ENCODE peak calls at places on chromosome 3, in nine cellular contexts. J is T-cell; M is CD4-positive, alpha-beta memory T cell; I is H1; A is activated B cell treated with CpG ODN at 0.5 μM for 24 hours; Q is foreskin melanocyte; Z is ELF-1; K is NCI-H2081; Y is KG1. R is an unnamed sample.

GRCh38 chr3:173064631-173065030 is 76.4 kb downstream of the SPATA16 start:
- DNase-seq in K (no peak), J (no peak), A (no peak), M (no peak), Y (no peak), Q (no peak), I (no peak), Z (no peak), R (no peak)

GRCh38 chr3:73060302-73060723 is 1.1 kb upstream of the EBLN2 start:
- DNase-seq in J (no peak), Y (no peak), A (no peak), Z (no peak), I (no peak), K (no peak), Q (no peak), M (no peak), R (no peak)

GRCh38 chr3:173397161-173398110 is at the start of gene NLGN1:
- DNase-seq in J (no peak), A (no peak), Y (peak; percentile 62), I (peak; percentile 21), Q (peak; percentile 75), M (no peak), Z (peak; percentile 78), K (peak; percentile 92), R (peak; percentile 93)

GRCh38 chr3:155780291-155780690 is 25.8 kb downstream of the C3orf33 start:
- DNase-seq in J (no peak), Q (no peak), Z (no peak), A (no peak), Y (no peak), I (no peak), K (no peak), M (no peak), R (no peak)

GRCh38 chr3:17412950-17413530 is 329.4 kb downstream of the TBC1D5 start:
- DNase-seq in Z (peak; percentile 13), M (peak; percentile 44), A (no peak), I (no peak), J (no peak), Y (peak; percentile 42), K (peak; percentile 69), Q (peak; percentile 29), R (peak; percentile 72)

GRCh38 chr3:54550216-54550977 is 377.5 kb downstream of the LRTM1 start:
- DNase-seq in Q (no peak), A (no peak), Y (no peak), K (no peak), M (no peak), I (no peak), J (no peak), Z (no peak), R (no peak)

GRCh38 chr3:29587340-29587739 is 306.5 kb downstream of the RBMS3 start:
- DNase-seq in Y (no peak), A (no peak), I (no peak), Z (no peak), K (no peak), Q (no peak), M (no peak), J (no peak), R (no peak)

GRCh38 chr3:49869525-49870126 is at the start of gene CAMKV:
- DNase-seq in K (peak; percentile 58), I (no peak), J (peak; percentile 12), A (peak; percentile 22), Y (no peak), M (no peak), Z (peak; percentile 66), Q (no peak), R (peak; percentile 23)

GRCh38 chr3:128484404-128485282 is 8.4 kb downstream of the GATA2 start:
- DNase-seq in A (no peak), K (no peak), Z (peak; percentile 80), I (no peak), J (no peak), Y (no peak), Q (no peak), M (no peak), R (no peak)

GRCh38 chr3:16504692-16505091 is 8.8 kb downstream of the RFTN1 start:
- DNase-seq in A (no peak), Z (no peak), M (no peak), J (no peak), Q (no peak), K (no peak), I (no peak), Y (no peak), R (no peak)

GRCh38 chr3:99881121-99881524 is 63.5 kb downstream of the CMSS1 start:
- DNase-seq in M (no peak), J (no peak), Q (no peak), Z (no peak), A (no peak), I (no peak), Y (no peak), K (no peak), R (no peak)

GRCh38 chr3:37770938-37771918 is 90.5 kb upstream of the CTDSPL start:
- DNase-seq in Z (no peak), I (no peak), M (no peak), Y (no peak), K (no peak), J (no peak), A (no peak), Q (no peak), R (no peak)

GRCh38 chr3:113212155-113212844 is 943 bp downstream of the BOC start:
- DNase-seq in M (no peak), Y (peak; percentile 35), Z (peak; percentile 33), I (no peak), K (peak; percentile 28), A (no peak), J (no peak), Q (no peak), R (peak; percentile 27)

GRCh38 chr3:151086484-151087456 is 1.3 kb downstream of the MED12L start:
- DNase-seq in Y (peak; percentile 39), Z (peak; percentile 93), K (peak; percentile 94), A (peak; percentile 42), Q (peak; percentile 70), J (peak; percentile 56), M (peak; percentile 54), I (no peak), R (peak; percentile 94)

GRCh38 chr3:10522646-10523303 is 17.4 kb upstream of the ATP2B2 start:
- DNase-seq in K (no peak), M (no peak), Q (no peak), A (no peak), I (no peak), Y (no peak), J (no peak), Z (no peak), R (peak; percentile 2)

GRCh38 chr3:42036483-42036823 is 54.7 kb upstream of the TRAK1 start:
- DNase-seq in Y (no peak), Q (peak; percentile 96), K (no peak), J (no peak), M (no peak), A (no peak), I (no peak), Z (no peak), R (no peak)

GRCh38 chr3:106006001-106006400 is 137.2 kb upstream of the CBLB start:
- DNase-seq in J (no peak), A (no peak), Y (no peak), M (no peak), Z (no peak), K (no peak), Q (no peak), I (no peak), R (no peak)

GRCh38 chr3:7630925-7631324 is 770.0 kb downstream of the GRM7 start:
- DNase-seq in M (no peak), Y (no peak), Q (no peak), K (no peak), I (no peak), Z (peak; percentile 8), A (no peak), J (no peak), R (no peak)

GRCh38 chr3:16085884-16086608 is 88.4 kb upstream of the GALNT15 start:
- DNase-seq in Y (no peak), Q (no peak), I (no peak), J (no peak), K (no peak), Z (no peak), M (no peak), A (no peak), R (no peak)